ENCODE peak calls at places on chromosomes 7 and 10, in five cellular contexts. One of them, this sample, is unnamed.

GRCh38 chr10:2094171-2094570 is 356.8 kb upstream of the ADARB2 start:
- DNase-seq in WTC11: no peak
- DNase-seq in fibroblast of lung: no peak
- DNase-seq in AG04450: no peak
- DNase-seq in uterus: no peak
- DNase-seq in this sample: no peak

GRCh38 chr7:151469281-151469680 is 29.3 kb upstream of the CRYGN start:
- DNase-seq in fibroblast of lung: peak; percentile 44
- DNase-seq in AG04450: no peak
- DNase-seq in uterus: no peak
- DNase-seq in WTC11: no peak
- DNase-seq in this sample: no peak

GRCh38 chr7:100003711-100004661 is 11.4 kb upstream of the ZKSCAN1 start:
- DNase-seq in uterus: no peak
- DNase-seq in fibroblast of lung: no peak
- DNase-seq in WTC11: no peak
- DNase-seq in AG04450: no peak
- DNase-seq in this sample: peak; percentile 36

GRCh38 chr7:95578299-95578855 is 17.9 kb downstream of the PDK4 start:
- DNase-seq in WTC11: no peak
- DNase-seq in uterus: no peak
- DNase-seq in fibroblast of lung: no peak
- DNase-seq in AG04450: no peak
- DNase-seq in this sample: no peak

GRCh38 chr7:92244803-92245486 is 769 bp downstream of the KRIT1 start:
- DNase-seq in uterus: no peak
- DNase-seq in WTC11: no peak
- DNase-seq in AG04450: no peak
- DNase-seq in fibroblast of lung: no peak
- DNase-seq in this sample: no peak

GRCh38 chr10:20017961-20018360 is 201.7 kb downstream of the PLXDC2 start:
- DNase-seq in WTC11: no peak
- DNase-seq in AG04450: no peak
- DNase-seq in uterus: no peak
- DNase-seq in fibroblast of lung: peak; percentile 28
- DNase-seq in this sample: no peak

GRCh38 chr10:132110713-132111112 is 45.0 kb downstream of the JAKMIP3 start:
- DNase-seq in uterus: no peak
- DNase-seq in WTC11: peak; percentile 8
- DNase-seq in AG04450: no peak
- DNase-seq in fibroblast of lung: no peak
- DNase-seq in this sample: no peak

GRCh38 chr7:155373359-155374273 is 75.9 kb downstream of the INSIG1 start:
- DNase-seq in AG04450: no peak
- DNase-seq in fibroblast of lung: no peak
- DNase-seq in uterus: no peak
- DNase-seq in WTC11: peak; percentile 51
- DNase-seq in this sample: peak; percentile 72

GRCh38 chr10:19169684-19170083 is 121.1 kb downstream of the MALRD1 start:
- DNase-seq in AG04450: no peak
- DNase-seq in fibroblast of lung: peak; percentile 65
- DNase-seq in uterus: no peak
- DNase-seq in WTC11: no peak
- DNase-seq in this sample: no peak

GRCh38 chr10:13475124-13475523 is 53.7 kb downstream of the BEND7 start:
- DNase-seq in fibroblast of lung: no peak
- DNase-seq in AG04450: no peak
- DNase-seq in WTC11: no peak
- DNase-seq in uterus: no peak
- DNase-seq in this sample: no peak

GRCh38 chr10:119299531-119299930 is 92.2 kb downstream of the GRK5 start:
- DNase-seq in fibroblast of lung: no peak
- DNase-seq in uterus: no peak
- DNase-seq in AG04450: no peak
- DNase-seq in WTC11: no peak
- DNase-seq in this sample: no peak
- TF ChIP-seq CTCF in fibroblast of lung: no peak
- TF ChIP-seq CTCF in uterus: peak; percentile 28
- TF ChIP-seq CTCF in AG04450: peak; percentile 17
- TF ChIP-seq CTCF in WTC11: no peak
- TF ChIP-seq CTCF in this sample: peak; percentile 24

GRCh38 chr10:105063796-105064195 is 422.7 kb downstream of the SORCS3 start:
- DNase-seq in WTC11: peak; percentile 72
- DNase-seq in AG04450: no peak
- DNase-seq in uterus: no peak
- DNase-seq in fibroblast of lung: peak; percentile 53
- DNase-seq in this sample: no peak
- TF ChIP-seq CTCF in WTC11: peak; percentile 74
- TF ChIP-seq CTCF in AG04450: no peak
- TF ChIP-seq CTCF in uterus: no peak
- TF ChIP-seq CTCF in fibroblast of lung: no peak
- TF ChIP-seq CTCF in this sample: peak; percentile 19

DNA sequence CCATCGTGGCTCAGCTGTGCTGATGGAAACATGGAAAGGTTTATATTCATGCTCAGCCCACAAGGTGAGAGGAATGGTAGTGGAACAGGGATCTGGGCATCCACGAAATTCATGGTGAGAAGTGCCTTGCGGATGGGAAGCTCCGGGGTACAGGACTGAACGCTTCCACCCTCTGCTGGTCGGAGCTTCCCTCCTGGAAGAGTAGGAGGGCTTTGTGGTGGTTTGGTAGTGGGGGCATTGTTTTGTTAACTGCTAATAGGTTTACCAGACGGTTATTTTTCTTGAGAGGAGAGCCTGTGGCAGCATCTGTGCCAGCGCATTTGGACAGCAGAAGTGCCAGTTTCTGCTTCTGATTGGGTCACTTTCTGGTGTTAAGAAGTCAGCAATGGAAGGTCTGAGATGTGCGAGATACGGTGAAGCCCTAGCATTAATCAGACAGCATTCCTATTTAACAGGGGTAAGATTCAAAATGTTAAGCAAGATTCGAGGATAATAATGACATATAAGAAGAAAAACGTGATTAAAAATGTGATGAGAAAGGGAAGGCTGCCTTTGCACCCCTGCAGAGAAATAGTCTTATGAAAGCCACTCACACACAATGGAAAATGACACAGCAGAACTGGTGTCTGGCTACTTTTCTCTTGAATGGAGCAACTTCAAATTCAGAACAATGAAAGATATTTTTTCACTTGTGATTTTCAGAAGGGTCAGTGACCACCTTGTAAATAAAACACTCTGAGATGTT is 17.7 kb downstream of the ABCA13 start:
- DNase-seq in fibroblast of lung: peak; percentile 64
- DNase-seq in WTC11: no peak
- DNase-seq in AG04450: no peak
- DNase-seq in uterus: no peak
- DNase-seq in this sample: no peak
- TF ChIP-seq CTCF in fibroblast of lung: no peak
- TF ChIP-seq CTCF in WTC11: no peak
- TF ChIP-seq CTCF in AG04450: no peak
- TF ChIP-seq CTCF in uterus: no peak
- TF ChIP-seq CTCF in this sample: no peak

GRCh38 chr10:43686414-43686813 is 37.7 kb upstream of the ZNF32 start:
- DNase-seq in uterus: no peak
- DNase-seq in fibroblast of lung: no peak
- DNase-seq in AG04450: no peak
- DNase-seq in WTC11: no peak
- DNase-seq in this sample: no peak
- TF ChIP-seq CTCF in uterus: no peak
- TF ChIP-seq CTCF in fibroblast of lung: no peak
- TF ChIP-seq CTCF in AG04450: peak; percentile 21
- TF ChIP-seq CTCF in WTC11: no peak
- TF ChIP-seq CTCF in this sample: peak; percentile 35

DNA sequence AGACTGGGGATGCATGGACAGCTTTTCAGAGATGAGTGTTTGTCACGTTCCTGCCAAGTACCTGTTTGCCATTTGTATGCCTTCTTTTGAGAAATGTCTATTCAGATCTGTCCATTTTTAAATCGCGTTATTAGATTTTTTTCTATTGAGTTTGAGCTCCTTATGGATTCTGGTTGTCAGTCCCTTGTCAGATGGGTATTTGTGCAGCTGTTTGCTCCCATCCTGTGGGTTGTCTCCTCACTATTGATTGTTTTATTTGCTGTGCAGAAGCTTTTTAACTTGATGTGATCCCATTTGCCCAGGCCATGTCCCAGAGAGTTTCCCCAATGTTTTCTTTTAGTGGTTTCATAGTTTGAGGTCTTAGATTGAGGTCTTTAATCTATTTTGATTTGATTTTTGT is 5.5 kb upstream of the PRKAR1B start:
- DNase-seq in uterus: no peak
- DNase-seq in AG04450: no peak
- DNase-seq in fibroblast of lung: no peak
- DNase-seq in WTC11: no peak
- DNase-seq in this sample: no peak
- TF ChIP-seq CTCF in uterus: no peak
- TF ChIP-seq CTCF in AG04450: no peak
- TF ChIP-seq CTCF in fibroblast of lung: no peak
- TF ChIP-seq CTCF in WTC11: no peak
- TF ChIP-seq CTCF in this sample: no peak

DNA sequence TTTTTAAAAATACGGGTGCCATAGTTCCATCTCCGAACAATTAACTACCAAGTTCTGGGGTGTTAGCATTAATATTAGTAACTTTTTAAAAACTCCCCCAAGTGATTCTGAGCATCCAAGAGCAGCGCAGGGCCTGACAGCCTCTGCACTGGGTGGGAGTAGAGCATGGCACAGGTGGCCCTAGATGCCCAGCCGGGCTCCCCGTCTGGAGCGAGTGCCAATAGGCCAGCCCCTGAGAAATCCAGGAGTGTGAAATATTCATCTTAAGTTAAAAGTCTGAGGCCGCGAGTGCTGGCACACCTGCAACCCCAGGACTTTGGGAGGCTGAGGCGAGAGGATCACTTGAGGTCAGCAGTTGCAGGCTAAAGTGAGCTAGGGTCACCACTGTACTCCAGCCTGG is 16.2 kb downstream of the FAM107B start:
- DNase-seq in AG04450: no peak
- DNase-seq in uterus: no peak
- DNase-seq in WTC11: no peak
- DNase-seq in fibroblast of lung: no peak
- DNase-seq in this sample: no peak
- TF ChIP-seq CTCF in AG04450: no peak
- TF ChIP-seq CTCF in uterus: no peak
- TF ChIP-seq CTCF in WTC11: no peak
- TF ChIP-seq CTCF in fibroblast of lung: no peak
- TF ChIP-seq CTCF in this sample: no peak

DNA sequence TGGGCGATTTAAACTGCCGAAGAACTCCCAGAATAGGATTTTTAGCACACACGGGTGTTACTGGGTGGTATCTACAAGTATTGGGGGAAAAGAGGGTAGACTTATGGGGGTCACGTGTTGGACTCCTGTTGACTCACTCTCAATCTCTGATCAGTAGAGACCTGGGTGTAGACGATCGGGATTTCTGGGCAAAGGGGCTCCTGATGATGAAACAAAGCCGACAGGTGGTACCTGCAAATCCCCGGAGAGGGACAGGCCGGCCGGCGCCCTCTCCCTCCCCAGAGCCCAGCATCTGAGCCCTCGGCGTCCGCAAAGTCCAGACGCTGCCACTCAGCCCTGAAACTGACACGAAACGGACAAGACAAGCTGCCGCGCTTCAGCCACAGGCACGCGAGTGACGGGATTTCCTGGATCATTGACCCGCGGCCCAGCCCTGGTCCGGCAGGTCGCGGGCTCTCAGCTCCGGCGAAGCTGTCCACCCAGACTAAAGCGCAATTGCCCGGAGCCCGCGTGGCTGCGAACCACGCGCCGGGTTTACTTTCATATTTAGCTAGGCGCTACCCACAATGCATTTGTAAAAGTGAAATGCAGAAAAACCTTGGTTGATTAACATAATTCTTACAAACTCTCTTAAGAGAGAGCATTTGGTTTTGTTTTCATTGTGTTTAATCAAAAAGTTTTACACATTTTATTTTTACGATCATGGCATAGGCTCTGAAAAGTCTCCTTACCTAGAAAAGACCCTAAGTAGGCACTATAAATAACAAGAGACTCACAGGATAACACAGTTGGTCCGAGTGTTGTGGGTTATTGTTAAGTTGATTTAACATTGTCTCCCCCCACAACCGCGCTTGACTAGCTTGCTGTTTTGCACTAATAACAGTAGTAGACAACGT is 56.9 kb upstream of the EZH2 start:
- DNase-seq in AG04450: peak; percentile 77
- DNase-seq in uterus: peak; percentile 78
- DNase-seq in fibroblast of lung: peak; percentile 86
- DNase-seq in WTC11: peak; percentile 62
- DNase-seq in this sample: peak; percentile 75
- TF ChIP-seq CTCF in AG04450: no peak
- TF ChIP-seq CTCF in uterus: no peak
- TF ChIP-seq CTCF in fibroblast of lung: no peak
- TF ChIP-seq CTCF in WTC11: no peak
- TF ChIP-seq CTCF in this sample: no peak

GRCh38 chr10:114305521-114305925 is 66.5 kb downstream of the VWA2 start:
- DNase-seq in fibroblast of lung: no peak
- DNase-seq in WTC11: no peak
- DNase-seq in uterus: no peak
- DNase-seq in AG04450: no peak
- DNase-seq in this sample: peak; percentile 86

GRCh38 chr10:114304566-114305421 is 65.7 kb downstream of the VWA2 start:
- DNase-seq in uterus: no peak
- DNase-seq in fibroblast of lung: no peak
- DNase-seq in WTC11: peak; percentile 86
- DNase-seq in AG04450: no peak
- DNase-seq in this sample: peak; percentile 87

GRCh38 chr10:114303556-114303955 is 64.5 kb downstream of the VWA2 start:
- DNase-seq in WTC11: no peak
- DNase-seq in fibroblast of lung: no peak
- DNase-seq in AG04450: no peak
- DNase-seq in uterus: no peak
- DNase-seq in this sample: peak; percentile 58

GRCh38 chr10:114301951-114302710 is 63.1 kb downstream of the VWA2 start:
- DNase-seq in AG04450: no peak
- DNase-seq in fibroblast of lung: no peak
- DNase-seq in WTC11: no peak
- DNase-seq in uterus: peak; percentile 48
- DNase-seq in this sample: peak; percentile 42

GRCh38 chr10:114304017-114304565 is 65.0 kb downstream of the VWA2 start:
- DNase-seq in fibroblast of lung: peak; percentile 94
- DNase-seq in uterus: peak; percentile 88
- DNase-seq in AG04450: peak; percentile 73
- DNase-seq in WTC11: peak; percentile 83
- DNase-seq in this sample: peak; percentile 63
- TF ChIP-seq CTCF in fibroblast of lung: peak; percentile 78
- TF ChIP-seq CTCF in uterus: peak; percentile 88
- TF ChIP-seq CTCF in AG04450: peak; percentile 85
- TF ChIP-seq CTCF in WTC11: peak; percentile 76
- TF ChIP-seq CTCF in this sample: peak; percentile 83